ENCODE peak calls at places on chromosomes 12 and 14, in ten cellular contexts. One of them, this sample, is unnamed. For H3K9me3, the result is how much of the 10 kb centered on the place peaks cover.

GRCh38 chr14:94524093-94524492 is 14.8 kb upstream of the SERPINA12 start:
- DNase-seq in suprapubic skin: no peak
- DNase-seq in transverse colon: no peak
- DNase-seq in HepG2: no peak
- DNase-seq in stomach: no peak
- DNase-seq in H1: no peak
- DNase-seq in vagina: no peak
- DNase-seq in endothelial cell of umbilical vein: no peak
- DNase-seq in spleen: no peak
- DNase-seq in HCT116: no peak
- DNase-seq in this sample: no peak

GRCh38 chr12:67754933-67755697 is 106.6 kb downstream of the DYRK2 start:
- DNase-seq in suprapubic skin: no peak
- DNase-seq in transverse colon: no peak
- DNase-seq in HepG2: no peak
- DNase-seq in stomach: peak
- DNase-seq in H1: no peak
- DNase-seq in vagina: no peak
- DNase-seq in endothelial cell of umbilical vein: no peak
- DNase-seq in spleen: no peak
- DNase-seq in HCT116: no peak
- DNase-seq in this sample: no peak

GRCh38 chr12:25655702-25656101 is 102.6 kb upstream of the LMNTD1 start:
- DNase-seq in suprapubic skin: no peak
- DNase-seq in transverse colon: no peak
- DNase-seq in HepG2: no peak
- DNase-seq in stomach: no peak
- DNase-seq in H1: no peak
- DNase-seq in vagina: no peak
- DNase-seq in endothelial cell of umbilical vein: no peak
- DNase-seq in spleen: no peak
- DNase-seq in HCT116: no peak
- DNase-seq in this sample: peak

GRCh38 chr12:105067511-105068031 is 16.7 kb downstream of the ALDH1L2 start:
- DNase-seq in suprapubic skin: no peak
- DNase-seq in transverse colon: no peak
- DNase-seq in HepG2: no peak
- DNase-seq in stomach: no peak
- DNase-seq in H1: no peak
- DNase-seq in vagina: no peak
- DNase-seq in endothelial cell of umbilical vein: no peak
- DNase-seq in spleen: no peak
- DNase-seq in HCT116: no peak
- DNase-seq in this sample: no peak

GRCh38 chr14:39175445-39176262 is 600 bp downstream of the PNN start:
- DNase-seq in suprapubic skin: no peak
- DNase-seq in transverse colon: no peak
- DNase-seq in HepG2: peak
- DNase-seq in stomach: no peak
- DNase-seq in H1: no peak
- DNase-seq in vagina: no peak
- DNase-seq in endothelial cell of umbilical vein: no peak
- DNase-seq in spleen: peak
- DNase-seq in HCT116: no peak
- DNase-seq in this sample: no peak

GRCh38 chr12:84738481-84738972 is 174.1 kb downstream of the SLC6A15 start:
- DNase-seq in suprapubic skin: no peak
- DNase-seq in transverse colon: no peak
- DNase-seq in HepG2: no peak
- DNase-seq in stomach: no peak
- DNase-seq in H1: no peak
- DNase-seq in vagina: no peak
- DNase-seq in endothelial cell of umbilical vein: peak
- DNase-seq in spleen: no peak
- DNase-seq in HCT116: no peak
- DNase-seq in this sample: no peak

GRCh38 chr12:12392428-12392827 is 35.5 kb downstream of the BORCS5 start:
- DNase-seq in suprapubic skin: no peak
- DNase-seq in transverse colon: no peak
- DNase-seq in HepG2: no peak
- DNase-seq in stomach: no peak
- DNase-seq in H1: no peak
- DNase-seq in vagina: no peak
- DNase-seq in endothelial cell of umbilical vein: no peak
- DNase-seq in spleen: no peak
- DNase-seq in HCT116: no peak
- DNase-seq in this sample: no peak

GRCh38 chr12:69936214-69936731 is 111.2 kb downstream of the MYRFL start:
- DNase-seq in suprapubic skin: no peak
- DNase-seq in transverse colon: no peak
- DNase-seq in HepG2: no peak
- DNase-seq in stomach: no peak
- DNase-seq in H1: peak
- DNase-seq in vagina: no peak
- DNase-seq in endothelial cell of umbilical vein: no peak
- DNase-seq in spleen: no peak
- DNase-seq in HCT116: no peak
- DNase-seq in this sample: no peak

GRCh38 chr12:123344086-123344485 is 20.6 kb downstream of the SBNO1 start:
- DNase-seq in suprapubic skin: no peak
- DNase-seq in transverse colon: no peak
- DNase-seq in HepG2: no peak
- DNase-seq in stomach: no peak
- DNase-seq in H1: no peak
- DNase-seq in vagina: no peak
- DNase-seq in endothelial cell of umbilical vein: no peak
- DNase-seq in spleen: no peak
- DNase-seq in HCT116: no peak
- DNase-seq in this sample: no peak

GRCh38 chr12:42484996-42485395 is 104.5 kb downstream of the PRICKLE1 start:
- DNase-seq in suprapubic skin: no peak
- DNase-seq in transverse colon: no peak
- DNase-seq in HepG2: no peak
- DNase-seq in stomach: no peak
- DNase-seq in H1: no peak
- DNase-seq in vagina: no peak
- DNase-seq in endothelial cell of umbilical vein: peak
- DNase-seq in spleen: no peak
- DNase-seq in HCT116: no peak
- DNase-seq in this sample: no peak

GRCh38 chr14:105207460-105207901 is 26.4 kb upstream of the NUDT14 start:
- DNase-seq in suprapubic skin: no peak
- DNase-seq in transverse colon: no peak
- DNase-seq in HepG2: no peak
- DNase-seq in stomach: no peak
- DNase-seq in H1: no peak
- DNase-seq in vagina: no peak
- DNase-seq in endothelial cell of umbilical vein: no peak
- DNase-seq in spleen: no peak
- DNase-seq in HCT116: no peak
- DNase-seq in this sample: no peak

GRCh38 chr12:62604856-62605255 is 138.2 kb downstream of the MON2 start:
- DNase-seq in suprapubic skin: no peak
- DNase-seq in transverse colon: no peak
- DNase-seq in HepG2: no peak
- DNase-seq in stomach: no peak
- DNase-seq in H1: no peak
- DNase-seq in vagina: no peak
- DNase-seq in endothelial cell of umbilical vein: peak
- DNase-seq in spleen: no peak
- DNase-seq in HCT116: no peak
- DNase-seq in this sample: no peak

GRCh38 chr14:35412281-35413057 is 7.9 kb upstream of the NFKBIA start:
- DNase-seq in suprapubic skin: no peak
- DNase-seq in transverse colon: no peak
- DNase-seq in HepG2: no peak
- DNase-seq in stomach: no peak
- DNase-seq in H1: no peak
- DNase-seq in vagina: no peak
- DNase-seq in endothelial cell of umbilical vein: no peak
- DNase-seq in spleen: no peak
- DNase-seq in HCT116: no peak
- DNase-seq in this sample: no peak

GRCh38 chr14:44453433-44454171 is 53.5 kb downstream of the FSCB start:
- DNase-seq in suprapubic skin: no peak
- DNase-seq in transverse colon: no peak
- DNase-seq in HepG2: no peak
- DNase-seq in stomach: no peak
- DNase-seq in H1: no peak
- DNase-seq in vagina: no peak
- DNase-seq in endothelial cell of umbilical vein: no peak
- DNase-seq in spleen: no peak
- DNase-seq in HCT116: no peak
- DNase-seq in this sample: no peak

GRCh38 chr12:53097564-53098353 is at the start of gene IGFBP6:
- DNase-seq in suprapubic skin: peak
- DNase-seq in transverse colon: peak
- DNase-seq in HepG2: no peak
- DNase-seq in stomach: peak
- DNase-seq in H1: no peak
- DNase-seq in vagina: no peak
- DNase-seq in endothelial cell of umbilical vein: peak
- DNase-seq in spleen: peak
- DNase-seq in HCT116: no peak
- DNase-seq in this sample: no peak

GRCh38 chr12:65327207-65328076 is 49.0 kb downstream of the MSRB3 start:
- DNase-seq in suprapubic skin: no peak
- DNase-seq in transverse colon: no peak
- DNase-seq in HepG2: peak
- DNase-seq in stomach: no peak
- DNase-seq in H1: no peak
- DNase-seq in vagina: no peak
- DNase-seq in endothelial cell of umbilical vein: peak
- DNase-seq in spleen: no peak
- DNase-seq in HCT116: no peak
- DNase-seq in this sample: no peak
- TF ChIP-seq POLR2AphosphoS5 in suprapubic skin: no peak
- TF ChIP-seq POLR2AphosphoS5 in transverse colon: no peak
- TF ChIP-seq POLR2AphosphoS5 in HepG2: peak
- TF ChIP-seq POLR2AphosphoS5 in stomach: no peak
- TF ChIP-seq POLR2AphosphoS5 in H1: no peak
- TF ChIP-seq POLR2AphosphoS5 in vagina: no peak
- TF ChIP-seq POLR2AphosphoS5 in endothelial cell of umbilical vein: no peak
- TF ChIP-seq POLR2AphosphoS5 in spleen: no peak
- TF ChIP-seq POLR2AphosphoS5 in HCT116: peak
- TF ChIP-seq POLR2AphosphoS5 in this sample: no peak

GRCh38 chr12:82627799-82628198 is 58.9 kb upstream of the TMTC2 start:
- DNase-seq in suprapubic skin: no peak
- DNase-seq in transverse colon: no peak
- DNase-seq in HepG2: peak
- DNase-seq in stomach: no peak
- DNase-seq in H1: no peak
- DNase-seq in vagina: no peak
- DNase-seq in endothelial cell of umbilical vein: peak
- DNase-seq in spleen: no peak
- DNase-seq in HCT116: peak
- DNase-seq in this sample: no peak
- TF ChIP-seq CTCF in suprapubic skin: no peak
- TF ChIP-seq CTCF in transverse colon: peak
- TF ChIP-seq CTCF in HepG2: peak
- TF ChIP-seq CTCF in stomach: peak
- TF ChIP-seq CTCF in H1: peak
- TF ChIP-seq CTCF in vagina: no peak
- TF ChIP-seq CTCF in endothelial cell of umbilical vein: no peak
- TF ChIP-seq CTCF in spleen: no peak
- TF ChIP-seq CTCF in HCT116: peak
- TF ChIP-seq CTCF in this sample: no peak

GRCh38 chr12:4450551-4451112 is 5.0 kb upstream of the FGF6 start:
- DNase-seq in suprapubic skin: no peak
- DNase-seq in transverse colon: no peak
- DNase-seq in HepG2: no peak
- DNase-seq in stomach: no peak
- DNase-seq in H1: peak
- DNase-seq in vagina: peak
- DNase-seq in endothelial cell of umbilical vein: no peak
- DNase-seq in spleen: no peak
- DNase-seq in HCT116: no peak
- DNase-seq in this sample: no peak

GRCh38 chr12:4449862-4450222 is 4.2 kb upstream of the FGF6 start:
- DNase-seq in suprapubic skin: no peak
- DNase-seq in transverse colon: peak
- DNase-seq in HepG2: no peak
- DNase-seq in stomach: no peak
- DNase-seq in H1: no peak
- DNase-seq in vagina: no peak
- DNase-seq in endothelial cell of umbilical vein: no peak
- DNase-seq in spleen: no peak
- DNase-seq in HCT116: no peak
- DNase-seq in this sample: no peak

GRCh38 chr12:4448943-4449861 is 3.6 kb upstream of the FGF6 start:
- DNase-seq in suprapubic skin: no peak
- DNase-seq in transverse colon: no peak
- DNase-seq in HepG2: peak
- DNase-seq in stomach: no peak
- DNase-seq in H1: no peak
- DNase-seq in vagina: peak
- DNase-seq in endothelial cell of umbilical vein: no peak
- DNase-seq in spleen: no peak
- DNase-seq in HCT116: no peak
- DNase-seq in this sample: no peak

GRCh38 chr12:4454315-4454860 is 8.8 kb upstream of the FGF6 start:
- DNase-seq in suprapubic skin: no peak
- DNase-seq in transverse colon: no peak
- DNase-seq in HepG2: no peak
- DNase-seq in stomach: no peak
- DNase-seq in H1: no peak
- DNase-seq in vagina: no peak
- DNase-seq in endothelial cell of umbilical vein: no peak
- DNase-seq in spleen: no peak
- DNase-seq in HCT116: no peak
- DNase-seq in this sample: no peak

DNA sequence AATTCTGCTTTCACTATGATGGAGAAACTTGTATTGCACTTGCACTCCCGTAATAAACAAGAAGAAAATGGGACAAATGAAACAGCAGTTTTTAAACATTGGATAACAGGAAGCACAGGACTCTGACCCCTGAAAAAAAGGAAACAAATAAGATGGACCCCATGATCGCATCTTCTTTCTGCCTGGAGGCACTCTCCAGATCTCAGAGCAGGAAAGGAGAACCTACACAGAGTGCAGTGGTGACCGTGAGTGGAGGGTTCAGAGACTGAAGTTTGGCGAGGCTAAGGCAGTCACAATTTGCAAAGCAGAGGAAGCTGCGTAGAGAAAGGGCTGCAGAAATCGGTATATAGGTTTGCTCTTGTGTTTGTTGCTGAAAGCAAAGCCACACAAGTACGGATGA is 6.1 kb upstream of the FGF6 start:
- DNase-seq in suprapubic skin: no peak
- DNase-seq in transverse colon: no peak
- DNase-seq in HepG2: no peak
- DNase-seq in stomach: no peak
- DNase-seq in H1: no peak
- DNase-seq in vagina: no peak
- DNase-seq in endothelial cell of umbilical vein: no peak
- DNase-seq in spleen: no peak
- DNase-seq in HCT116: no peak
- DNase-seq in this sample: no peak
- H3K9me3 ChIP-seq in suprapubic skin: under half
- H3K9me3 ChIP-seq in transverse colon: under half
- H3K9me3 ChIP-seq in HepG2: under half
- H3K9me3 ChIP-seq in stomach: under half
- H3K9me3 ChIP-seq in H1: under half
- H3K9me3 ChIP-seq in vagina: under half
- H3K9me3 ChIP-seq in endothelial cell of umbilical vein: under half
- H3K9me3 ChIP-seq in spleen: under half
- H3K9me3 ChIP-seq in HCT116: under half
- H3K9me3 ChIP-seq in this sample: under half

GRCh38 chr14:68386950-68387779 is 405.7 kb downstream of the ZFP36L1 start:
- DNase-seq in suprapubic skin: no peak
- DNase-seq in transverse colon: no peak
- DNase-seq in HepG2: no peak
- DNase-seq in stomach: no peak
- DNase-seq in H1: no peak
- DNase-seq in vagina: no peak
- DNase-seq in endothelial cell of umbilical vein: no peak
- DNase-seq in spleen: no peak
- DNase-seq in HCT116: no peak
- DNase-seq in this sample: no peak
- TF ChIP-seq POLR2AphosphoS5 in suprapubic skin: no peak
- TF ChIP-seq POLR2AphosphoS5 in transverse colon: peak
- TF ChIP-seq POLR2AphosphoS5 in HepG2: no peak
- TF ChIP-seq POLR2AphosphoS5 in stomach: no peak
- TF ChIP-seq POLR2AphosphoS5 in H1: no peak
- TF ChIP-seq POLR2AphosphoS5 in vagina: no peak
- TF ChIP-seq POLR2AphosphoS5 in endothelial cell of umbilical vein: no peak
- TF ChIP-seq POLR2AphosphoS5 in spleen: no peak
- TF ChIP-seq POLR2AphosphoS5 in HCT116: no peak
- TF ChIP-seq POLR2AphosphoS5 in this sample: no peak

This sample was measured in prostate gland.